ENCODE peak calls at places on chromosomes 5 and 9, in four cellular contexts. D, K, T and M are unnamed samples.

GRCh38 chr5:159916841-159917761 is 819 bp downstream of the ADRA1B start:
- DNase-seq in T (no peak), K (no peak), D (no peak), M (no peak)

GRCh38 chr9:6632516-6633328 is 12.8 kb downstream of the GLDC start:
- DNase-seq in T (no peak), K (no peak), D (no peak), M (no peak)

GRCh38 chr5:72936893-72937292 is 18.9 kb upstream of the FCHO2 start:
- DNase-seq in T (no peak), K (no peak), D (no peak), M (no peak)

GRCh38 chr5:117455236-117456233 is 880.9 kb upstream of the SEMA6A start:
- DNase-seq in T (no peak), D (no peak), K (no peak), M (no peak)

GRCh38 chr9:136093995-136094881 is 851 bp downstream of the NACC2 start:
- DNase-seq in K (peak; percentile 87), D (peak; percentile 57), T (no peak), M (peak; percentile 96)

GRCh38 chr9:6924149-6924548 is 166.4 kb downstream of the KDM4C start:
- DNase-seq in D (no peak), T (no peak), K (no peak), M (no peak)

GRCh38 chr9:97954550-97954989 is 16.6 kb upstream of the HEMGN start:
- DNase-seq in D (peak; percentile 59), K (peak; percentile 56), T (peak; percentile 41), M (no peak)

GRCh38 chr5:73591102-73591695 is 25.7 kb downstream of the UTP15 start:
- DNase-seq in D (peak; percentile 54), K (peak; percentile 77), T (peak; percentile 83), M (no peak)

GRCh38 chr5:95762681-95763041 is 31.5 kb downstream of the RHOBTB3 start:
- DNase-seq in D (no peak), K (no peak), T (no peak), M (no peak)

GRCh38 chr9:86721843-86722705 is 225.2 kb downstream of the GAS1 start:
- DNase-seq in D (no peak), T (no peak), K (peak; percentile 17), M (peak; percentile 87)

GRCh38 chr9:36625006-36625600 is 52.4 kb downstream of the MELK start:
- DNase-seq in T (no peak), D (no peak), K (peak; percentile 89), M (peak; percentile 74)

GRCh38 chr5:31921852-31922305 is 252.2 kb downstream of the GOLPH3 start:
- DNase-seq in T (no peak), D (no peak), K (no peak), M (no peak)

GRCh38 chr9:120475341-120475740 is 104.6 kb downstream of the CDK5RAP2 start:
- DNase-seq in T (no peak), D (no peak), K (no peak), M (no peak)

GRCh38 chr5:82939326-82939725 is 137.9 kb downstream of the TMEM167A start:
- DNase-seq in T (no peak), K (no peak), D (no peak), M (no peak)

GRCh38 chr5:53923969-53924876 is 363.8 kb downstream of the NDUFS4 start:
- DNase-seq in T (no peak), D (no peak), K (no peak), M (no peak)

GRCh38 chr9:89137548-89138462 is 40.8 kb downstream of the SHC3 start:
- DNase-seq in K (peak; percentile 92), D (no peak), T (no peak), M (peak; percentile 92)

GRCh38 chr9:135340143-135340655 is 139.4 kb upstream of the PPP1R26 start:
- DNase-seq in T (no peak), D (no peak), K (no peak), M (no peak)

GRCh38 chr5:151155149-151155776 is 2.3 kb downstream of the ANXA6 start:
- DNase-seq in D (peak; percentile 78), K (no peak), T (no peak), M (no peak)

GRCh38 chr5:1383886-1384401 is 39.0 kb upstream of the CLPTM1L start:
- DNase-seq in D (no peak), K (no peak), T (no peak), M (no peak)

GRCh38 chr9:90893706-90894105 is 92.1 kb downstream of the SYK start:
- DNase-seq in T (no peak), D (no peak), K (no peak), M (no peak)

GRCh38 chr5:125117556-125117955 is 371.1 kb upstream of the ZNF608 start:
- DNase-seq in K (no peak), D (no peak), T (no peak), M (no peak)

GRCh38 chr5:57316798-57317327 is 143.0 kb downstream of the GPBP1 start:
- DNase-seq in T (no peak), D (no peak), K (peak; percentile 59), M (no peak)

DNA sequence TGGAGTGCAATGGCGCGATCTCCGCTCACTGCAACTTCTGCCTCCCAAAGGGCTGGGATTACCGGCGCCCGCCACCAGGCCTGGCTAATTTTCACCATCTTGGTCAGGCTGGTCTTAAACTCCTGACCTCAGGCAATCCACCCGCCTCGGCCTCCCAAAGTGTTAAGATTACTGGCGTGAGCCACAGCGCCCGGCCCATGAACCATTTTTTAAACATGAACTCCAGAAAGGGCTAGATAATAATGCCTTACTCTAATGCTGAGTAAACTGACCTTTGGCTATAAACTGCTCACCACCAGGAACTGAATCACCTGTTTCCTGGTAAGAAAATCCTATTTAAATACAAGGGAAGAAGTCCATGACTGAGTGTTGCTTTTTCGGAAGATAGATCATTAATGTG is 23.2 kb upstream of the DAB2 start:
- DNase-seq in K (no peak), D (no peak), T (no peak), M (no peak)
- H3K36me3 ChIP-seq in K (no peaks in the 10 kb centered on the region), D (no peaks in the 10 kb centered on the region), T (no peaks in the 10 kb centered on the region), M (no peaks in the 10 kb centered on the region)

GRCh38 chr9:128579194-128579593 is 26.8 kb downstream of the SPTAN1 start:
- DNase-seq in K (no peak), D (no peak), T (no peak), M (no peak)
- H3K27ac ChIP-seq in K (no peak overlapping the region), D (no peak overlapping the region), T (no peak overlapping the region), M (no peak overlapping the region)

DNA sequence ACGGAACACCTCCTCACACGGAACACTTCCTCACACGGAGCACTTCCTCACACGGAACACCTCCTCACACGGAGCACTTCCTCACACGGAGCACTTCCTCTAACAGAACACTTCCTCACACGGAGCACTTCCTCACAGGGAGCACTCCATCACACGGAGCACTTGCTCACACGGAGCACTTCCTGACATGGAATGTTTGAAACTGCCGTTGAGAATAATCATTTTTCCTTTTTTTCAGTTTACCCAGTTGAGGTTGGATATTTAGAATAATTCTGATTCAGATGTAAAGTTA is 13.5 kb downstream of the POMT1 start:
- DNase-seq in T (no peak), K (no peak), D (no peak), M (no peak)
- H3K36me3 ChIP-seq in T (no peaks in the 10 kb centered on the region), K (peaks cover 70% of the 10 kb centered on the region), D (peaks cover 55% of the 10 kb centered on the region), M (peaks cover 74% of the 10 kb centered on the region)

GRCh38 chr9:131629827-131630205 is 84.5 kb downstream of the PRRT1B start:
- DNase-seq in T (no peak), D (no peak), K (peak; percentile 66), M (no peak)
- H3K27ac ChIP-seq in T (no peak overlapping the region), D (no peak overlapping the region), K (peak overlapping the region; percentile 94), M (no peak overlapping the region)

DNA sequence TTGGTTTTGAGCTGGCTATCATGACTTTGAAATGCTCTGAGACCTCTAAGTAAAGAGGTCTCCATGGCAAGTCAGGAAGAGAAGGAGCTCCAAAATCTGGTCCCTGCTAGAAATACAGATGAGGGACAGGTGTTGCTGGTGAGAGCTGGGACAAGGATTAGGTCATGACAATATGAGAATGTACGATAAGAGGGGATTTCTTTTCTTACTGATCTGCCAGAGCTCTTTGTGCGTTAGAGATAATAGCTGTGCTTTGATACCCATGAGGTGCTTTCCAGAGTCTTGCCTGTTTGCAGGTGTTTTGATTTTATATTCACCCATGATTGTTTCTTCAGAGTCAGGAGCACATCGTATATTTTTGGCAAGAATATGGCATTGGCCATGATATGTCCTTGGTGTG is 56.5 kb downstream of the ANKRD33B start:
- DNase-seq in T (no peak), D (no peak), K (no peak), M (no peak)
- H3K36me3 ChIP-seq in T (no peaks in the 10 kb centered on the region), D (no peaks in the 10 kb centered on the region), K (no peaks in the 10 kb centered on the region), M (no peaks in the 10 kb centered on the region)